ENCODE peak calls at places on chromosomes 6 and 20, in six cellular contexts. L, V, Z, A, D and W are unnamed samples.

GRCh38 chr20:38112249-38112942 is 52.7 kb downstream of the TGM2 start:
- DNase-seq in Z (no peak), D (no peak), A (no peak), L (no peak), V (no peak), W (no peak)

GRCh38 chr6:39301606-39302005 is 12.6 kb downstream of the KCNK17 start:
- DNase-seq in D (no peak), A (no peak), L (no peak), V (no peak), Z (peak), W (no peak)

GRCh38 chr20:48284837-48285236 is 499.6 kb upstream of the SULF2 start:
- DNase-seq in A (no peak), D (peak), L (no peak), V (peak), Z (no peak), W (no peak)

GRCh38 chr20:37911838-37912273 is 8.9 kb downstream of the VSTM2L start:
- DNase-seq in A (no peak), L (no peak), V (peak), D (peak), Z (peak), W (no peak)

GRCh38 chr6:99002826-99003225 is 55.1 kb upstream of the FBXL4 start:
- DNase-seq in V (no peak), L (no peak), A (no peak), Z (no peak), D (no peak), W (no peak)

GRCh38 chr6:56021943-56022342 is 146.6 kb upstream of the BMP5 start:
- DNase-seq in L (peak), A (no peak), D (no peak), V (no peak), Z (peak), W (no peak)

GRCh38 chr6:56953597-56954388 is 1.1 kb upstream of the BEND6 start:
- DNase-seq in V (no peak), D (no peak), Z (peak), A (peak), L (peak), W (peak)

GRCh38 chr6:147345902-147346301 is 141.7 kb downstream of the STXBP5 start:
- DNase-seq in Z (no peak), A (no peak), D (no peak), L (no peak), V (no peak), W (no peak)

GRCh38 chr20:40276291-40276690 is 412.7 kb downstream of the MAFB start:
- DNase-seq in D (no peak), V (no peak), Z (peak), A (no peak), L (no peak), W (no peak)
- H2BK5ac ChIP-seq in D (peak), V (no peak), Z (no peak), A (no peak), L (peak), W (no peak)

DNA sequence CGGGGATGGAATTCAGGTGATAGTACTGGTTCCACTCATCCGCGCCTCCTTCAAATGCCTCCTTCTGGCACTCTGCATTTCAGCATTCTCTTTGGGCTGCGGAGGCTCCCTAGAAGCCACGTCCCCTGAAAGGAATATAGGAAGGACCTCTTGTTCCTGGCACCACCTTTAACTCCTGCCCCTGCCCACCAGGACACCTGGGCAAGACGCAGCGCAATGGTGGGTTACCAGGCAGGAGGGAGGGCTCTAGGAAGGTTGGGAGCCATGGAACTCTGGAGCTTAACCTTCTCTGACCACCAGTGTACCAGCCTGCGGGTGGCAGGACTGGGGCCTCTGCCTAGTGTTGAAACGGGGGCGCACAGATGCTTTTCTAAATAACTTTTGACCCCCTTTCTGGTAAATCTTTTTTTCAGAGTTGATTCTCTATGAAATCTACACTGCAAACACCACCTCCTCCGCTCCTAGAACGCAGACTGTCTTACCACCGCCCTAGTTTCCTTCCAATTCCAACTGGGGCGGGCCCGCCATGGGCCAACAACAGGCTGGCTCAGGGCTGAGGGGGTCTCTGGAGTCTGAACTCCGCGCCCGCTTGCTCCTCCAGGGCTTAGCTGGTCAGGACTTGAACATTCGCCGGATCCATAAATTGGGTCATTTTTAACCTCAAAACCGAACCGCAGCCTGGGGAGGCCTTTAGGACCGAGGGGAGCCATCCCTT is 871 bp upstream of the SYNDIG1 start:
- DNase-seq in V (no peak), Z (no peak), A (no peak), D (no peak), L (no peak), W (no peak)
- H2BK5ac ChIP-seq in V (no peak), Z (no peak), A (no peak), D (no peak), L (peak), W (no peak)

DNA sequence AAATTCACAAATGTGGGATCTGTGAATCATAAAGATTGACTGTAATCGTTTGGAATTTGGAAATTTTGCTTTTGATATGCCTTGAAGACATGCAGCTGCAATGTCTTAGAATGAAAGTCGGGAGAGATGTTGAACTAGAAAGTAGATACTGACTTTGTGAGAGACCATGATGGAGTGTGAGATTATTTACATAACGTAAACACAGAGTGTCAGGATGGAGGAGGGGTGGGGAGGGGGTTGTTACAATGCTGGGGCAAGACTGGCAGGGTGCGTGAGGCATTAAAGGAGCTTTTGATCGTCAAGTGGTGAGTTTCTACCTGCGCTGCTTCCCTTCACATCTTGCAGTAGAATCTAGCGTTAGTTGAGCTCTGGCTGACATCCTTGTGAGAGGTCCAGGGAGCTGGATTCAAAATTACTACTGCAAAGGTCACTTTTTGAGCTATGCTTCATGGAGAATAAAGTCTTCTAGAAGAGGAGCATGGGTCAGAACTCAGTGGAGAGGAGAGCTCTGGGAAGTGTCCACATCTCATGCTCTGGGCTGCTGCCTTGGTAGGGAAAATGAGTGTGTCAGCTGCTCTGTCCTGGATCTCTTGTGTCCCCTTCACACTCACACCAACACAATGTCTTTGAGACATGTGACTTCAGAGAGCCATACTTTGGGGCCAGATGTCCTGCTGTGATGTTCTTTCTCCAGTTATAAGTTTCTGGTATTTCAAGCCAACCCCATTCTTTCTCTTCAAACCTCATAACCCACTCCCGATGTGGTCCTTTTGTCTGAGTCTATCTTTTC is 105.2 kb upstream of the CITED2 start:
- DNase-seq in L (no peak), V (peak), D (no peak), Z (no peak), A (no peak), W (no peak)
- H2BK5ac ChIP-seq in L (no peak), V (no peak), D (no peak), Z (no peak), A (no peak), W (no peak)

DNA sequence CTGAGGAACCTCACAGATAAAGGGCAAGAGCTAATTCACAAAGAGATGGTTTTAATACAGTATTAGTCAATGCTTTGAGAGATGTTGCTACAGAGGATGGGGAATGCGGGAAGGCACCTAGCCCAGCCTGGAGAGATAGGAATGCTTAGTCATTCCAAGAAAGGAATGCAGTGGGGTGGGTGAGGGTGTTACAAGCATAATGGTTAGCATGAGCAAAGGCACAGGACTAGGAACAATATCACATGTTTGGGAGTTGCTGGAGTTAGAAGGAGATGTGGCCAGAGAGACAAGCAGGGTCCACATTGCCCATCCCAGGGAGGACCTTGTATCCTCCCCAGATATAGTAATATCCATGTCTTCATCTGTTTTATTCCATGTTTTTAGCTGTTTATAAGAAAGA is 107.0 kb upstream of the OGFRL1 start:
- DNase-seq in A (peak), V (peak), Z (peak), L (peak), D (peak), W (peak)
- H2BK5ac ChIP-seq in A (no peak), V (peak), Z (no peak), L (peak), D (no peak), W (no peak)

DNA sequence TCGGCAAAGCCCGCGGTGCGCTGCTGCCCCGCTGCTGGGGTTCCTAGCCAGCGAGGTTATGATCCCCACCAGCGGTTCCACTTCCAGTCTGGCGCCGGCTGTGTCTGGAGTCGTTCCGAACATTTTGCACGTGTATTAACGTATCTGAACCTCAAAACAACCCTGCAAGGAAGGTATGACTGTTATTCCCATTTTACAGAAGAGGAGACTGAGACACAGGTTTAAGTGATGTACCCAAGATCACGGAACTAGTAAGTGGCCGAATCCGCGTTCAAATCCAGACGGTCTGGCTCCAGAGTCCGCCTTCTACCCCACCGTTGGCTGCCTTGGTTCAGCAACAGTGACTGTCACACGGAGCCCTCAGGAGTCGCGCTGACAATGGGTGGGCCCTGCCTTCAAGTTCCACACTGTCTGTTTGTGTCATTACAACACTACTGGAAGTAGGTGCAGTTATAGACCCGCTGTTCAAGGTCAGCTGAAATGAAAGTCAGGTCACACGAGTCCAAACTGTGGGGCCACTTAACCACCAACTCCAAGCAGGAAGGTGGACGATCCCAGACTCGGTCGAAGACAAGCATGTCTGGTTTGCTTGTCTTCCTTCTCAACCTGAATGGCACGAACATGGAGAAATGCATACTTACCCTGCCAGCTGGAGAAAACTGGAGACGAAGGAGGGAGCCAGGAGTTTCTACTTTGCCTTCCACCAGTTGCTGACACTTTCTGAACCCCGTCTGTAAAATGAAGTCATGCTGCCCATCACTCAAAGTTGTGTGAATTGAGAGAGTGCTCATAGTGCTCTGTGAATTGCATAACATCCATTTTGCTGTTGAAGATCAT is 808 bp upstream of the SRXN1 start:
- DNase-seq in A (no peak), D (no peak), L (no peak), Z (no peak), V (no peak), W (no peak)
- H2BK5ac ChIP-seq in A (no peak), D (peak), L (no peak), Z (no peak), V (peak), W (no peak)

DNA sequence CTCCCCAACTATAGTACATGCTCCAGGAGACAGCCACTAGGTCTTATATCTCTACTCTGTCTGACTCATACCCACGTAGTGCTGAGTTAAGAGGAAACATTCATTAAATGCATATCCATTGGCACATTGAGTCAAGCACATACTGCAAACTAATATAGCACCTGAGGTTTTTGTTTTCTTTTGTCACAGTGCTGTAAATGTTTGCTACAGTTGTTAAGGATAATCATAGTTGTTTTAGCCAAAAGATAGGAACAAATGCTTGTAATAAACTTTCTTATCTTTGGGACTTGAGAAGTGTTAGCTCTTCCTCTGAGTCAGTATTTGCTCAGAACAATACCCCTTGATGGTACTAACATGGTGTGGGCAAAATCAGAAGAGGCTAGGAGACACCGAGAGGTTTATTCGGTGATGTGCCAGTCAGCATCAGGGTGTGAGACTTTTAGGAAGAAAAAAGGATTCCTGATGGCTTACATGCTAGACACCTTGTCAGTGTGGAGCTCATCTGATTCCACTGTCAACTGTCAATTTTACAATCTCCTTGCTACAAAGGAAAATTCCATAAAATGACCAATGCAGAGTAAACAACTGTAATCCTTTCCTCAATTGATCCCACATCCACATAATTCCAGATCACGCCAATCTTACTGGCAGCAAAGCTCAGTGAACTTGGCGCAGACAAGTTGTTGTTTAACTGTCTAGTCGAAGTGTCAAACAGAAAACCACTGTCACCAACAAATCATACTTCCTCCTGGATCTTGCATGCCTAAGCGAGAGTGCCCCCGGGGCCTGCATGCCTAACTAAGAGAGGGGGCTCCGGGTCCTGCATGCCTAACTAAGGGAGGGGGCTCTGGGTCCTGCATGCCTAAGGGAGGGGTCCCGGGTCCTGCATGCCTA is 36.1 kb downstream of the ELOVL2 start:
- DNase-seq in Z (no peak), A (no peak), L (no peak), V (peak), D (no peak), W (peak)
- H2BK5ac ChIP-seq in Z (no peak), A (no peak), L (no peak), V (peak), D (no peak), W (no peak)

DNA sequence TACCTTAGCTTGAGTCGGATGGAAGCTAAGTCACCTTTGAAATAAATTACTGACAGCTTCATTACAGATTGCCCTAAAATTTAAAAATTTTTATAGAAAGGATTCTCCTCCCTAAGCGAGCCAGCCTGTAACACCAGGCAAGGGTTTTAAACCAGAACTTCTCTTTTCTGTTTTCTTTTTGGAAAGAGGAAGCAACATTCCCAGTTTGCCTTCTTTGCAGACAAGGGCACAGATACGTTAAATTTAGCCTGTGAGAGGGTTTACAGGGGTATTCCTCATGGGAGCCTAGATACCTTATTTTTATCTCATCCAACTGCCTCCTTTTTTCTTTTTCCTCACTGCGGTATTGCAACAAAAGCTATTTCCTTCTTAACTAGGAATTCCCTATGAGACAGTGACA is 45.0 kb downstream of the GNAS start:
- DNase-seq in V (no peak), L (no peak), Z (no peak), D (no peak), A (no peak), W (no peak)
- H2BK5ac ChIP-seq in V (no peak), L (no peak), Z (no peak), D (no peak), A (no peak), W (no peak)

DNA sequence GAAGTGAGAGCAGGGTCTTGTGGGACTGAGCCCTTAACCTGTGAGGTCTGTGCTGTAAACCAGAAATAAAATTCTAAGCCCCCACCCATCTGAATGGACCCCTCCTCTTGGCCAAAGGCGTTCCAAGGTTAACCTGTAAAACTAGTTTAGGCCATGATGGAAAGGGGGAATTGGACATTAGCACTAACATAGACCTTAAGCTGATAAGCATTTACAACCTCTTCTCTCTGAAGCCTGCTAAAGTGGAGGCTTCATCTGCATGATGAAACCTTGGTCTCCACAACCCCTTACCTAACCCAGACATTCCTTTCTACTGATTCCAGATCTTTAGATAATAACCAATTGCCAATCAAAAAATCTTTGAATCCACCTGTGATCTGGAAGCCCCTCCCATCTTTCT is 25.8 kb downstream of the PIGT start:
- DNase-seq in D (no peak), A (no peak), V (no peak), Z (no peak), L (no peak), W (no peak)
- H2BK5ac ChIP-seq in D (peak), A (no peak), V (no peak), Z (no peak), L (no peak), W (no peak)